ENCODE peak calls at places on chromosomes 2 and 18, in seven cellular contexts. X is H9, R is IMR-90, U is trophoblast cell, W is mesenchymal stem cell, J is neuronal stem cell, P is H1. N is an unnamed sample.

GRCh38 chr2:222969491-222969890 is 82.5 kb upstream of the KCNE4 start:
- DNase-seq in W (no peak), U (no peak), R (peak), P (no peak), J (no peak), X (no peak), N (no peak)

GRCh38 chr2:145184741-145185671 is 665.1 kb upstream of the ZEB2 start:
- DNase-seq in J (no peak), U (no peak), P (no peak), X (no peak), W (peak), R (peak), N (no peak)

GRCh38 chr2:45049937-45050336 is 40.7 kb upstream of the SIX2 start:
- DNase-seq in P (no peak), X (no peak), W (no peak), U (no peak), R (no peak), J (no peak), N (no peak)

GRCh38 chr2:9761547-9761946 is 81.7 kb upstream of the TAF1B start:
- DNase-seq in P (no peak), W (no peak), R (no peak), X (no peak), J (no peak), U (no peak), N (no peak)

GRCh38 chr2:64018715-64019082 is 529 bp downstream of the VPS54 start:
- DNase-seq in X (no peak), J (peak), R (no peak), W (peak), U (no peak), P (peak), N (peak)

GRCh38 chr2:238573065-238573778 is 146.5 kb downstream of the ASB1 start:
- DNase-seq in W (no peak), P (peak), U (peak), R (no peak), X (peak), J (no peak), N (peak)

GRCh38 chr2:218400167-218400929 is 680 bp downstream of the CTDSP1 start:
- DNase-seq in X (peak), P (peak), R (no peak), J (peak), U (peak), W (peak), N (peak)

GRCh38 chr18:21686282-21687105 is 18.1 kb downstream of the ABHD3 start:
- DNase-seq in W (peak), U (peak), J (no peak), R (peak), P (no peak), X (no peak), N (no peak)

GRCh38 chr2:109689182-109689935 is 75.2 kb downstream of the SOWAHC start:
- DNase-seq in U (no peak), P (no peak), W (no peak), R (no peak), X (no peak), J (no peak), N (no peak)

GRCh38 chr2:38856165-38856564 is 19.6 kb downstream of the DHX57 start:
- DNase-seq in J (no peak), X (no peak), R (peak), W (peak), U (peak), P (no peak), N (no peak)

GRCh38 chr2:177187631-177188312 is 24.8 kb upstream of the HNRNPA3 start:
- DNase-seq in P (no peak), U (no peak), J (no peak), W (peak), X (no peak), R (peak), N (peak)

GRCh38 chr2:20333738-20334137 is 16.9 kb downstream of the PUM2 start:
- DNase-seq in U (no peak), X (no peak), W (no peak), R (no peak), P (no peak), J (no peak), N (no peak)

GRCh38 chr2:205024822-205025518 is 479.7 kb downstream of the PARD3B start:
- DNase-seq in U (peak), X (no peak), P (no peak), J (no peak), W (peak), R (peak), N (peak)

GRCh38 chr2:230627806-230628724 is 84.6 kb upstream of the CAB39 start:
- DNase-seq in U (no peak), J (no peak), P (no peak), R (peak), X (no peak), W (no peak), N (peak)

GRCh38 chr2:228016402-228016801 is 145.0 kb downstream of the DAW1 start:
- DNase-seq in J (no peak), U (no peak), R (no peak), W (no peak), P (no peak), X (peak), N (no peak)

GRCh38 chr18:3238742-3239141 is 8.9 kb upstream of the MYL12A start:
- DNase-seq in R (no peak), P (no peak), J (no peak), W (no peak), U (no peak), X (no peak), N (no peak)

GRCh38 chr18:43847164-43848091 is 570.1 kb upstream of the SYT4 start:
- DNase-seq in P (no peak), U (no peak), W (peak), X (no peak), R (peak), J (no peak), N (no peak)

GRCh38 chr2:241617431-241618154 is 19.4 kb downstream of the THAP4 start:
- DNase-seq in U (peak), X (peak), P (no peak), W (no peak), J (no peak), R (no peak), N (peak)

GRCh38 chr2:188032786-188033185 is 258.9 kb upstream of the GULP1 start:
- DNase-seq in R (no peak), W (no peak), J (no peak), P (no peak), X (peak), U (no peak), N (peak)

GRCh38 chr18:47215554-47216138 is 35.8 kb downstream of the SKOR2 start:
- DNase-seq in X (no peak), W (peak), R (peak), U (peak), P (no peak), J (peak), N (peak)

GRCh38 chr2:211408485-211408884 is 852.1 kb downstream of the CPS1 start:
- DNase-seq in X (no peak), W (no peak), J (peak), P (no peak), R (no peak), U (peak), N (peak)

GRCh38 chr18:34431012-34431411 is 206.3 kb upstream of the NOL4 start:
- DNase-seq in J (no peak), U (no peak), P (no peak), W (no peak), R (no peak), X (no peak), N (no peak)

GRCh38 chr2:196586511-196586991 is 53.0 kb upstream of the CCDC150 start:
- DNase-seq in J (no peak), U (no peak), W (peak), P (no peak), R (peak), X (no peak), N (no peak)

GRCh38 chr2:241771286-241772062 is 5.1 kb upstream of the GAL3ST2 start:
- DNase-seq in W (no peak), P (peak), J (peak), R (peak), X (peak), U (peak), N (peak)

GRCh38 chr2:96097951-96098823 is 18.2 kb downstream of the ADRA2B start:
- DNase-seq in X (peak), R (no peak), J (no peak), W (no peak), U (no peak), P (peak), N (no peak)

GRCh38 chr2:238237441-238237840 is 2.4 kb downstream of the HES6 start:
- DNase-seq in J (no peak), X (no peak), W (no peak), R (no peak), U (no peak), P (no peak), N (no peak)

GRCh38 chr2:37784071-37784758 is 112.8 kb upstream of the CDC42EP3 start:
- DNase-seq in P (no peak), J (no peak), U (no peak), R (no peak), W (no peak), X (no peak), N (no peak)

GRCh38 chr2:110157153-110157793 is 41.7 kb upstream of the MALL start:
- DNase-seq in W (peak), R (peak), J (peak), X (no peak), P (no peak), U (peak), N (peak)

GRCh38 chr2:191345788-191346187 is 100.6 kb downstream of the MYO1B start:
- DNase-seq in U (peak), R (peak), X (no peak), J (no peak), P (no peak), W (peak), N (no peak)
- H3K23ac ChIP-seq in U (no peak), R (no peak), X (no peak), J (no peak), P (no peak), W (no peak), N (no peak)

GRCh38 chr2:108370080-108370479 is 7.7 kb upstream of the SULT1C4 start:
- DNase-seq in U (no peak), X (no peak), R (peak), W (peak), P (no peak), J (no peak), N (no peak)
- H3K23ac ChIP-seq in U (no peak), X (no peak), R (no peak), W (no peak), P (no peak), J (no peak), N (no peak)

GRCh38 chr2:46170611-46171385 is 126.4 kb upstream of the EPAS1 start:
- DNase-seq in P (no peak), R (no peak), U (peak), W (no peak), X (no peak), J (no peak), N (no peak)

GRCh38 chr2:46170011-46170410 is 127.2 kb upstream of the EPAS1 start:
- DNase-seq in P (no peak), U (peak), R (no peak), X (no peak), W (no peak), J (no peak), N (no peak)

GRCh38 chr2:46173030-46173429 is 124.2 kb upstream of the EPAS1 start:
- DNase-seq in U (no peak), J (no peak), R (no peak), W (no peak), X (no peak), P (no peak), N (no peak)

GRCh38 chr2:46171996-46172546 is 125.1 kb upstream of the EPAS1 start:
- DNase-seq in X (no peak), W (no peak), U (peak), J (no peak), R (no peak), P (no peak), N (no peak)

GRCh38 chr2:46171441-46171953 is 125.7 kb upstream of the EPAS1 start:
- DNase-seq in P (no peak), X (no peak), R (peak), J (no peak), U (peak), W (peak), N (peak)
- H3K23ac ChIP-seq in P (no peak), X (no peak), R (peak), J (peak), U (no peak), W (no peak), N (no peak)

GRCh38 chr2:198757069-198757468 is 700.7 kb downstream of the SATB2 start:
- DNase-seq in W (no peak), X (no peak), R (no peak), U (no peak), P (no peak), J (no peak), N (no peak)
- H3K23ac ChIP-seq in W (no peak), X (no peak), R (no peak), U (no peak), P (no peak), J (no peak), N (no peak)

GRCh38 chr2:239897596-239898235 is 127.4 kb downstream of the NDUFA10 start:
- DNase-seq in J (no peak), P (no peak), R (no peak), W (no peak), X (peak), U (no peak), N (no peak)

GRCh38 chr2:239895116-239895515 is 130.0 kb downstream of the NDUFA10 start:
- DNase-seq in X (peak), U (no peak), R (no peak), P (no peak), W (no peak), J (no peak), N (no peak)

GRCh38 chr2:239895669-239896068 is 129.5 kb downstream of the NDUFA10 start:
- DNase-seq in P (no peak), U (no peak), W (no peak), X (no peak), R (no peak), J (no peak), N (no peak)

GRCh38 chr2:239894276-239894675 is 130.9 kb downstream of the NDUFA10 start:
- DNase-seq in P (no peak), W (no peak), J (no peak), R (no peak), X (peak), U (no peak), N (no peak)

GRCh38 chr2:239896075-239896474 is 129.1 kb downstream of the NDUFA10 start:
- DNase-seq in X (peak), P (no peak), R (no peak), U (no peak), W (no peak), J (no peak), N (peak)
- H3K23ac ChIP-seq in X (no peak), P (no peak), R (no peak), U (no peak), W (no peak), J (no peak), N (no peak)

DNA sequence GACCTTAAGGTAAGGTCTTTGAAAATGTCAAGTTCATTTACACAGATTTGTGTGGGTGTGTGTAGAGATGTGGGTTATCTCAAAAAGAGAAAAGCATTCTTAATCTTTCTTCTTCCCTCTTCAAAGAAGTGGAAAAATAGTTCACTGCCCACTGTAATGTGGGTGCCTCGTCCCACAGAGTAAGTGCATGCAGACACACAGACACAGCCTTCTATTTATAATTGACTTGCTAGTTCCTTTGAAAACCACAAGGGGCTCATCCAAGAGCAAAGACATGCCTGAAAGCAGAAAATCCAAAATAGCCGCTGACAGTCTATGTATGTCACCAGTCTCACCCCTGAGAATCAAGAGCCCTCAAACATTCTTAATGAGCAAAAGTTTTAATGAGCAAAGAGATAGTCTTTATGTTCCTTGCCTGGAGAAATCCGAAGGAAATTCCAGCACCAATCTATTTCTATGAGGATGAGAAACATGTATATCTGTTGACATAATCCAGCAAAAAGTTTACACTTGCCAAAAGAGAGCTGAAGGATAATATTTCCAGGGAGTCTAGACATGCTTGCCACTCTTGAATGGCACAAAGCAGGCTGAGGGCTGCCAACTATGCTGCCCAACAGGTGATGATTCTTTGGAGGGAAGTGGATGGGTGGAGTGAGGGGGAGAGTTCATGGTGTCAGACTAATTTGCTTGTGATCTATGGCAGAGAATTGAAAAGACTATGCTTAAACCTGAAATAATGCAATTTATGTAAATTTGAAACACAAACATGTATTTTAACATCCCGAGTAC is 93.9 kb downstream of the ACVR1 start:
- DNase-seq in P (no peak), U (no peak), J (no peak), W (peak), X (no peak), R (peak), N (peak)
- H3K23ac ChIP-seq in P (no peak), U (no peak), J (no peak), W (no peak), X (no peak), R (no peak), N (no peak)

GRCh38 chr2:13583609-13584008 is 866.9 kb downstream of the TRIB2 start:
- DNase-seq in J (no peak), R (no peak), P (no peak), W (no peak), U (no peak), X (no peak), N (no peak)

GRCh38 chr2:13581471-13581870 is 864.7 kb downstream of the TRIB2 start:
- DNase-seq in R (no peak), W (no peak), U (peak), J (no peak), P (peak), X (peak), N (peak)

GRCh38 chr2:13584020-13584419 is 867.3 kb downstream of the TRIB2 start:
- DNase-seq in J (no peak), U (no peak), R (no peak), X (no peak), P (no peak), W (no peak), N (no peak)

DNA sequence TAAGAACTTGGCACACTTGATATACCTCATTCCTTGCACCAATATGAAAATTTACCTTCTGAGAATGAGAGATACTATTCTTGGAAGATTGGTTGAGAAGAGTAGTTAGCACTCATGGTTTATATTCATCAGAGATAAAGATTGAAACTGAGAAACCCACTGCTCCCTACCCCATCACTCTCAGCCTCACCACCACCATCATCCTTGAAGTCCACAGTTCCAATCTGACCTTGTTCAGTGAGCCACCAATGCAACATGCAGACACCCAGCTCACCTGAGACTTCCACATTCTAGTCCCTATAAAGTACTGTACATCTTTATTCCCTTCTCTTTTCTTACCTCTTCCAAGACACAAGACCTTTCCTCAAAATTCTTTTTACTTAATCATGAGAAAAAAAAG is 869.0 kb downstream of the TRIB2 start:
- DNase-seq in R (no peak), U (no peak), P (no peak), W (no peak), X (no peak), J (no peak), N (no peak)
- H3K23ac ChIP-seq in R (no peak), U (no peak), P (no peak), W (no peak), X (no peak), J (no peak), N (no peak)